ENCODE peak calls at places on chromosomes 2 and 18, in ten cellular contexts. Z, V, W, C, D, S, O, P, I and T are unnamed samples.
A peak's percentile ranks its signal among the peaks of the same experiment; 100 is the strongest.

GRCh38 chr2:29895296-29895695 is 26.1 kb downstream of the ALK start:
- DNase-seq in Z (no peak), V (no peak), W (peak; percentile 86), C (peak; percentile 67), D (no peak), S (no peak), O (no peak), P (no peak), I (no peak), T (no peak)

GRCh38 chr2:146246017-146246733 is 1598.7 kb upstream of the ACVR2A start:
- DNase-seq in Z (no peak), V (peak; percentile 14), W (no peak), C (peak; percentile 77), D (no peak), S (no peak), O (peak; percentile 55), P (no peak), I (peak; percentile 67), T (no peak)

GRCh38 chr2:144511222-144511855 is 8.6 kb downstream of the ZEB2 start:
- DNase-seq in Z (no peak), V (no peak), W (no peak), C (no peak), D (no peak), S (no peak), O (no peak), P (no peak), I (no peak), T (no peak)

GRCh38 chr2:27370026-27370815 is at the start of the genes EIF2B4 and SNX17:
- DNase-seq in Z (peak; percentile 99), V (peak; percentile 99), W (peak; percentile 97), C (peak; percentile 99), D (peak; percentile 92), S (peak; percentile 98), O (peak; percentile 99), P (peak; percentile 99), I (peak; percentile 100), T (peak; percentile 98)

GRCh38 chr2:100126897-100127401 is 15.4 kb downstream of the AFF3 start:
- DNase-seq in Z (no peak), V (no peak), W (no peak), C (no peak), D (no peak), S (no peak), O (no peak), P (no peak), I (no peak), T (no peak)

GRCh38 chr18:56276466-56276865 is 361.9 kb downstream of the TXNL1 start:
- DNase-seq in Z (no peak), V (no peak), W (no peak), C (no peak), D (no peak), S (no peak), O (peak; percentile 56), P (no peak), I (no peak), T (no peak)

GRCh38 chr2:179569834-179570233 is 291.6 kb downstream of the ZNF385B start:
- DNase-seq in Z (no peak), V (peak; percentile 78), W (no peak), C (peak; percentile 41), D (no peak), S (no peak), O (peak; percentile 97), P (peak; percentile 66), I (no peak), T (no peak)

GRCh38 chr18:23853448-23854210 is 160.9 kb upstream of the TTC39C start:
- DNase-seq in Z (no peak), V (peak; percentile 60), W (no peak), C (no peak), D (no peak), S (no peak), O (no peak), P (no peak), I (no peak), T (no peak)

GRCh38 chr2:66440011-66440542 is 5.2 kb downstream of the MEIS1 start:
- DNase-seq in Z (no peak), V (peak; percentile 31), W (no peak), C (no peak), D (no peak), S (no peak), O (peak; percentile 55), P (no peak), I (no peak), T (no peak)

GRCh38 chr2:204108301-204108700 is 171.7 kb downstream of the ICOS start:
- DNase-seq in Z (no peak), V (no peak), W (no peak), C (peak; percentile 14), D (no peak), S (peak; percentile 49), O (peak; percentile 28), P (no peak), I (peak; percentile 2), T (peak; percentile 1)

GRCh38 chr2:226649871-226650660 is 149.6 kb downstream of the IRS1 start:
- DNase-seq in Z (peak; percentile 97), V (peak; percentile 99), W (peak; percentile 99), C (peak; percentile 99), D (peak; percentile 94), S (no peak), O (peak; percentile 99), P (peak; percentile 70), I (peak; percentile 98), T (peak; percentile 98)

GRCh38 chr18:31555971-31556747 is 35.5 kb upstream of the TTR start:
- DNase-seq in Z (peak; percentile 56), V (peak; percentile 34), W (peak; percentile 67), C (peak; percentile 56), D (peak; percentile 13), S (peak; percentile 68), O (peak; percentile 76), P (no peak), I (peak; percentile 71), T (peak; percentile 35)

GRCh38 chr2:66874411-66874810 is 439.5 kb downstream of the MEIS1 start:
- DNase-seq in Z (no peak), V (peak; percentile 46), W (no peak), C (peak; percentile 78), D (no peak), S (no peak), O (peak; percentile 49), P (no peak), I (no peak), T (no peak)

GRCh38 chr18:25686960-25687520 is 335.1 kb upstream of the ZNF521 start:
- DNase-seq in Z (no peak), V (peak; percentile 33), W (no peak), C (peak; percentile 35), D (no peak), S (no peak), O (no peak), P (no peak), I (peak; percentile 2), T (no peak)

GRCh38 chr2:200812122-200813022 is 662 bp downstream of the BZW1 start:
- DNase-seq in Z (peak; percentile 69), V (peak; percentile 47), W (no peak), C (peak; percentile 64), D (no peak), S (peak; percentile 85), O (peak; percentile 53), P (peak; percentile 84), I (no peak), T (no peak)

GRCh38 chr2:185108588-185108987 is 510.3 kb downstream of the ZNF804A start:
- DNase-seq in Z (no peak), V (no peak), W (no peak), C (no peak), D (no peak), S (no peak), O (peak; percentile 1), P (no peak), I (no peak), T (no peak)

GRCh38 chr2:1972428-1972827 is 228.1 kb upstream of the PXDN start:
- DNase-seq in Z (peak; percentile 20), V (no peak), W (peak; percentile 69), C (peak; percentile 75), D (peak; percentile 7), S (peak; percentile 93), O (peak; percentile 15), P (no peak), I (peak; percentile 77), T (no peak)

GRCh38 chr2:12317853-12318426 is 398.8 kb upstream of the TRIB2 start:
- DNase-seq in Z (peak; percentile 46), V (peak; percentile 92), W (peak; percentile 78), C (peak; percentile 96), D (peak; percentile 91), S (no peak), O (peak; percentile 98), P (no peak), I (peak; percentile 83), T (peak; percentile 79)
- TF ChIP-seq CTCF in Z (no peak), V (no peak), W (no peak), C (no peak), D (peak; percentile 12), S (no peak), O (no peak), P (no peak), I (no peak), T (no peak)

DNA sequence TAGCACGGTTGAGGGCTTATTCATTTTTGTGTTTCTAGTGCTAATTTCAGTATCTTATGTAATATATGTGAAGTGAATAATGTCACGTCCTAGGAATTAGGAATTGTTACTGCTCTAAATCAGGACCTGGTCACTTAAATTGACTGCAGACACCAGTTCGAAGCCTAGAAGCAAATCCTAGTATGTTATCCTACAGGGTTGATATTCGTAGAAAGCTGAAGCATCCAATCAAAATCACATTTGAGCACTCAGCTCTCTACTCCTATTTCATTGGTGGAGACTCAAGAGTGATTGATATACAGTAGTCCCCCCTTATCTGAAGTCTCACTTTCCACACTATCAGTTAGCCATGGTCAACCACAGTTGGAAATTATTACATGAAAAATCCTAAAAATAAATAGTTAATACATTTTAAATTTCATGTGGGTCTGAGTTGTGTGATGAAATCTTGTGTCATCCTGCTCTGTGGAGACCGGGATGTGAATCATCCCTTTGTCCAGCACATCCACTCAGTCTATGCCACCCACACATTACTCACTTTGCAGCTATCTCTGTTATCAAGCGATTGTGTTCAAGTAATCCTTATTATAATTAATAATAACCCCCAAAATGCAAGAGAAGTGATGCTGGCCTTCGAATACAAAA is 35.2 kb upstream of the SCN9A start:
- DNase-seq in Z (no peak), V (peak; percentile 92), W (peak; percentile 29), C (peak; percentile 98), D (peak; percentile 77), S (no peak), O (peak; percentile 91), P (no peak), I (peak; percentile 96), T (peak; percentile 65)
- H3K4me3 ChIP-seq in Z (no peak overlapping the region), V (no peak overlapping the region), W (no peak overlapping the region), C (no peak overlapping the region), D (peak overlapping the region; percentile 50), S (no peak overlapping the region), O (no peak overlapping the region), P (no peak overlapping the region), I (no peak overlapping the region), T (no peak overlapping the region)

GRCh38 chr2:197134206-197134605 is 176.4 kb downstream of the ANKRD44 start:
- DNase-seq in Z (no peak), V (no peak), W (no peak), C (peak; percentile 23), D (no peak), S (no peak), O (no peak), P (no peak), I (no peak), T (no peak)
- TF ChIP-seq CTCF in Z (no peak), V (no peak), W (peak; percentile 6), C (peak; percentile 23), D (no peak), S (no peak), O (no peak), P (no peak), I (peak; percentile 8), T (no peak)

DNA sequence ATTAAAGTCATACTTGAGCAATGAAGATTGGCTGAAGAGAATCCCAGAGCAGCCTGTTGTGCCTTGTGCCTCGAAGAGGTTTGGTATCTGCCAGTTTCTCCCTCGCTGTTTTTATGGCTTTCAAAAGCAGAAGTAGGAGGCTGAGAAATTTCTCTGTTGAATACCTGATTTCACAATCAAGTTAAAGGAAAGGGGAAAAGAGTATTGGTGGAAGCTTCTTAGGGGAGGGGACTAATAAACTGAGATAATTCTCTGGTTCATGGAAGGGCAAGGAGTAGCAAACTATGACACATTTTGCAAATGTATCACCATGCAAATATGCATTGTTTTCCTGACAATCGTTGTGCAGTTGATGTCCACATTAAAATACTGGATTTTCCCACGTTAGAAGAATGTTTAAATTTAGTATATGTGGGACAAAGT is at the start of gene IL1B:
- DNase-seq in Z (no peak), V (peak; percentile 50), W (no peak), C (peak; percentile 77), D (no peak), S (no peak), O (peak; percentile 84), P (no peak), I (peak; percentile 81), T (no peak)
- H3K4me3 ChIP-seq in Z (no peak within 1 kb of the TSS), V (no peak within 1 kb of the TSS), W (no peak within 1 kb of the TSS), C (no peak within 1 kb of the TSS), D (peak within 1 kb of the TSS; percentile 77), S (no peak within 1 kb of the TSS), O (no peak within 1 kb of the TSS), P (no peak within 1 kb of the TSS), I (peak within 1 kb of the TSS; percentile 9), T (peak within 1 kb of the TSS; percentile 12)